ENCODE peak calls at places on chromosomes 11 and 22, in five cellular contexts. M is suprapubic skin, N is prostate gland, W is endothelial cell of umbilical vein, A is spleen. D is an unnamed sample.

GRCh38 chr11:126355324-126355925 is at the start of gene ST3GAL4:
- DNase-seq in M (peak), A (peak), W (peak), N (peak), D (peak)

GRCh38 chr11:132142554-132142953 is 772.1 kb downstream of the NTM start:
- DNase-seq in A (no peak), N (no peak), W (no peak), M (no peak), D (no peak)

GRCh38 chr22:37514526-37515051 is 4.6 kb downstream of the CARD10 start:
- DNase-seq in W (no peak), M (no peak), N (no peak), A (no peak), D (no peak)

GRCh38 chr11:116053538-116053919 is 549.3 kb upstream of the CADM1 start:
- DNase-seq in A (no peak), W (no peak), M (no peak), N (no peak), D (no peak)

GRCh38 chr11:115665345-115665901 is 161.2 kb upstream of the CADM1 start:
- DNase-seq in W (no peak), N (no peak), A (no peak), M (no peak), D (no peak)

GRCh38 chr11:65718964-65719492 is 1.6 kb downstream of the RNASEH2C start:
- DNase-seq in N (no peak), W (no peak), A (no peak), M (no peak), D (no peak)

GRCh38 chr22:41302016-41302767 is 867 bp downstream of the ZC3H7B start:
- DNase-seq in A (peak), N (no peak), W (no peak), M (no peak), D (no peak)

GRCh38 chr22:41996826-41997225 is 1.8 kb upstream of the WBP2NL start:
- DNase-seq in A (no peak), N (no peak), M (peak), W (no peak), D (no peak)

GRCh38 chr11:60130496-60130895 is 42.0 kb downstream of the MS4A2 start:
- DNase-seq in N (peak), M (no peak), W (peak), A (no peak), D (peak)

GRCh38 chr11:113818426-113818825 is 38.8 kb downstream of the CLDN25 start:
- DNase-seq in M (no peak), A (no peak), W (no peak), N (no peak), D (no peak)

GRCh38 chr11:368414-369335 is 624 bp upstream of the B4GALNT4 start:
- DNase-seq in M (no peak), A (no peak), N (no peak), W (peak), D (no peak)

GRCh38 chr11:2689551-2690260 is 10.1 kb downstream of the KCNQ1OT1 start:
- DNase-seq in M (peak), A (peak), N (no peak), W (no peak), D (no peak)

GRCh38 chr22:42990131-42990838 is 24.7 kb downstream of the PACSIN2 start:
- DNase-seq in A (no peak), N (no peak), W (peak), M (no peak), D (peak)

GRCh38 chr11:65208785-65209710 is 27.3 kb downstream of the CAPN1 start:
- DNase-seq in M (peak), A (no peak), N (no peak), W (no peak), D (peak)

GRCh38 chr11:130071211-130071712 is 1.6 kb downstream of the APLP2 start:
- DNase-seq in N (no peak), M (no peak), A (no peak), W (peak), D (no peak)

GRCh38 chr11:554824-555499 is 5.6 kb downstream of the LMNTD2 start:
- DNase-seq in M (no peak), N (peak), A (peak), W (no peak), D (peak)

GRCh38 chr11:27100534-27100933 is 59.9 kb downstream of the BBOX1 start:
- DNase-seq in A (no peak), M (no peak), N (no peak), W (no peak), D (no peak)

GRCh38 chr11:111403021-111403725 is 24.1 kb upstream of the POU2AF1 start:
- DNase-seq in M (no peak), N (no peak), W (no peak), A (no peak), D (no peak)

GRCh38 chr11:111193924-111194490 is 51.5 kb upstream of the POU2AF2 start:
- DNase-seq in N (no peak), M (no peak), A (no peak), W (no peak), D (no peak)

GRCh38 chr11:94199367-94200130 is 70.9 kb downstream of the PANX1 start:
- DNase-seq in W (no peak), A (no peak), N (no peak), M (no peak), D (no peak)

GRCh38 chr11:102415252-102415916 is 37.2 kb downstream of the TMEM123 start:
- DNase-seq in N (no peak), A (no peak), W (no peak), M (no peak), D (no peak)

GRCh38 chr22:37258005-37258790 is 14.1 kb upstream of the RAC2 start:
- DNase-seq in M (no peak), N (no peak), A (peak), W (no peak), D (no peak)

GRCh38 chr22:36966851-36967535 is 52.3 kb downstream of the TST start:
- DNase-seq in W (no peak), N (no peak), M (no peak), A (no peak), D (no peak)

GRCh38 chr22:22921575-22921974 is 34.0 kb downstream of the IGLL5 start:
- DNase-seq in A (no peak), W (no peak), M (no peak), N (no peak), D (no peak)

GRCh38 chr11:12388171-12388570 is 10.8 kb downstream of the PARVA start:
- DNase-seq in W (no peak), N (peak), M (no peak), A (no peak), D (no peak)

GRCh38 chr11:12388939-12389670 is 11.7 kb downstream of the PARVA start:
- DNase-seq in M (no peak), N (no peak), A (no peak), W (no peak), D (no peak)

GRCh38 chr11:12389676-12390075 is 12.3 kb downstream of the PARVA start:
- DNase-seq in W (no peak), A (no peak), N (no peak), M (no peak), D (no peak)

GRCh38 chr11:12386309-12386708 is 8.9 kb downstream of the PARVA start:
- DNase-seq in M (no peak), A (no peak), W (no peak), N (no peak), D (no peak)

DNA sequence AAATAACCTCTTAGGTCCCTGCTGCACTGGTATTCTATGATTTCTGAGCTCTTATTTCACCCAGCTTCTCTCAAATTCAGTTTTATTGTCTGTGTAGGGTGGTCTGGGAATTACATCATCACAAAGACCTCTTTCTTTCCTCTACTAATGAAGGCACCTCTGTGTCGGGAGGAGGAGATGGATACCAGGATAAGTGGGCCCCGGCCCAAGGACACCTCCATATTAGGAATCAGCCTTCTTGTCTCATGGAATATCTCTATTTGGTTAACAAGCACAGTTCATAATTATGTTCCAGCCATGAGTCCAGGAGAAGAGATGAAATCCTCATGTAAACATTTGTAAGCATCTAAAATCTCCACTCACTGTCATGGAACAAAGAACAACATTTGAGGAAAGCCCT is 9.4 kb downstream of the PARVA start:
- DNase-seq in W (no peak), N (no peak), M (no peak), A (no peak), D (no peak)
- TF ChIP-seq POLR2AphosphoS5 in W (no peak), N (peak), M (no peak), A (no peak), D (no peak)

DNA sequence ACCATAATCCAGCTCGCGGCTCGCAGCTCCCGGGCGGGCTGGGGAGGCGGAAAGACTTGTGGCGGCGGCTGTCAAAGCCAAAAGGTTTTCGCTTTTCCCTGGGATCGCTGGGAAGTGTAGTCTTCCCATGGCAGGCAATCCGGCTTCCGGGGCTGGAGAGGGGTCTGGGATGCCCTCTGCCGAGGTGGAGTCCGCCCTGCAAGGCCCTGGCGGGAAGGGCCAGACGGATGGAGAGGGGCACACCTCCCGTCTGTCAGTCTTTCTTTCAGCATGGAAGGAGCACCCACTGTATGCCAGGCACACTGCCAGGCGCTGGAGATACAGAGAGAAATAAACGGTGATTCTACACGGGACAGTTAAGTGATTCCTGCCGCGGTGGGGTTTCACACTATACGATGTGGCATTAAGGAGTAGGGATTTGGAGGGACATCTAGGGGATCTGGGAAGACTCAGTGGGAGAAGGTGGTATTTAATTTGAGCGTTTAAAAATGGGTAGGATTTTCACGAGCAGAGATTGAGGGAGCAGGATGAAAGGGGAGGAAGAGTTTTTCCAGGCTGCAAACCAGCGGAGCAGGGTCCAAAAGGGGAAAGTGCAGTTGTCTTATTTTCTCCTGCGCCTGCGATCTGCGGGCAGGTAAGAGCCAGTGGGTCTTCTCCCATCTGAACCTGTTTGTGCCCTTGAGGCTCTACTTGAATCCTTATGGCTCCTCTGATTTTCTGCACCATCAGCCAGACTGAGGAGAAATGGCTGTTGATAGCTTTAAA is at the start of gene BACE1:
- DNase-seq in A (peak), N (peak), M (peak), W (peak), D (peak)
- TF ChIP-seq POLR2A in A (no peak), N (no peak), M (no peak), W (peak), D (no peak)

GRCh38 chr11:46413755-46414465 is 22.3 kb upstream of the CHRM4 start:
- DNase-seq in M (no peak), W (no peak), A (no peak), N (no peak), D (no peak)
- TF ChIP-seq CTCF in M (no peak), W (no peak), A (no peak), N (no peak), D (no peak)

GRCh38 chr11:121250843-121251242 is 41.7 kb upstream of the SC5D start:
- DNase-seq in W (no peak), A (no peak), M (no peak), N (no peak), D (no peak)

GRCh38 chr11:121257289-121257688 is 35.3 kb upstream of the SC5D start:
- DNase-seq in M (no peak), W (no peak), N (no peak), A (no peak), D (no peak)

GRCh38 chr11:121254756-121255155 is 37.8 kb upstream of the SC5D start:
- DNase-seq in N (no peak), W (no peak), M (no peak), A (no peak), D (no peak)

GRCh38 chr11:121255473-121256125 is 37.0 kb upstream of the SC5D start:
- DNase-seq in N (no peak), W (no peak), A (no peak), M (no peak), D (no peak)

DNA sequence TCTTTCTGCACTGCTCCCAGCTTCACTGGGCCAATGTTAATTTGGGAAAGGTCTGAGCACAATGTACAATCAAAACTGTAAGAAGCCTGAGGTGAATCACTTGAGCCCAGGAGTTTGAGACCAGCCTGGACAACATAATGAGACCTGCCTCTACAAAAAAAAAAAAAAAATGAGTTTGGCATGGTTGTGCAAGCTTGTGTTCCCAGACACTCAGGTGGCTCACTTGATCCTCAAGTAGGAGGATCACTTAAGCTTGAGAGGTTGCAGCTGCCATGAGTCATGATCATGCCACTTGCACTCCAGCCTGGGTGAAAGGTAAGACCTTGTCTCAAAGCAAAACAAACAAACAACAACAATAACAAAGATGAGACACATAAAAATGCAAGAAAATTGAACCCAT is 38.6 kb upstream of the SC5D start:
- DNase-seq in W (no peak), A (no peak), M (no peak), N (no peak), D (no peak)
- TF ChIP-seq POLR2AphosphoS5 in W (no peak), A (no peak), M (no peak), N (no peak), D (no peak)

GRCh38 chr11:9759519-9760179 is 95.8 kb downstream of the SWAP70 start:
- DNase-seq in W (peak), N (peak), M (peak), A (peak), D (peak)

GRCh38 chr11:9756878-9757277 is 93.0 kb downstream of the SWAP70 start:
- DNase-seq in A (no peak), N (no peak), W (no peak), M (no peak), D (no peak)

GRCh38 chr11:9760180-9760550 is 96.3 kb downstream of the SWAP70 start:
- DNase-seq in M (peak), A (no peak), W (no peak), N (peak), D (peak)

GRCh38 chr11:9757809-9758675 is 94.2 kb downstream of the SWAP70 start:
- DNase-seq in N (peak), A (peak), W (peak), M (peak), D (peak)

GRCh38 chr11:9758676-9759518 is 95.0 kb downstream of the SWAP70 start:
- DNase-seq in W (peak), A (peak), M (peak), N (peak), D (peak)
- TF ChIP-seq POLR2A in W (no peak), A (no peak), M (peak), N (peak), D (no peak)

GRCh38 chr11:3808846-3809623 is 675 bp downstream of the PGAP2 start:
- DNase-seq in M (no peak), W (peak), N (peak), A (no peak), D (peak)
- TF ChIP-seq CTCF in M (no peak), W (peak), N (peak), A (no peak), D (peak)

GRCh38 chr11:8341966-8342365 is 78.3 kb upstream of the LMO1 start:
- DNase-seq in M (no peak), A (no peak), W (no peak), N (no peak), D (no peak)
- TF ChIP-seq POLR2AphosphoS5 in M (no peak), A (no peak), W (no peak), N (no peak), D (no peak)

DNA sequence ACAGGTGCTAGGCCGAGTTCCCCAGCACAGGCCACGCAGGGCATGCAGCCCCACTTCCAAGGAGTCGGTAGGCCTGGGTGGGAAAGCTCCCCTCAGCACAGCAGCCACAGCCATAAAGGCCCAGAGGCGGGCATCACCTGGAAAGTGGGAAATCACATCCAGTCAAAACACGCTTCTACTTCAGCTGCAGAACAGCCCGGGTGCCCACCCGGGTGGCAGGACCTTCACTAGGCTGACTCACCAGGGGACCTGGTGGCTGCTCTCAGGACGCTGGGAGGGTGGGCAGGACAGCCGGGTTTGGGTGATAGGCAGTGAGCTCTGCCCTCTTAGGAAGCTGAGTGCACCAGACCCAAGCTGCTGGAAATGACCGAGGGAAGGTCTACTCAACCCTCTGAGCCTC is 7.3 kb downstream of the KIAA0930 start:
- DNase-seq in N (no peak), W (no peak), A (peak), M (no peak), D (no peak)
- TF ChIP-seq POLR2A in N (no peak), W (no peak), A (no peak), M (no peak), D (no peak)

D was measured in transverse colon.